ENCODE peak calls at places on chromosome 2, in seven cellular contexts. U is transverse colon; B is left lung; Q is Peyer's patch; K is effector memory CD4-positive, alpha-beta T cell; R is tibial nerve; F is OCI-LY7. P is an unnamed sample.

GRCh38 chr2:79585701-79586428 is 73.0 kb downstream of the CTNNA2 start:
- DNase-seq in U (no peak), B (no peak), Q (no peak), K (no peak), R (no peak), F (no peak), P (no peak)

GRCh38 chr2:98558852-98559530 is 49.3 kb downstream of the COA5 start:
- DNase-seq in U (no peak), B (no peak), Q (no peak), K (no peak), R (no peak), F (no peak), P (no peak)

GRCh38 chr2:179265082-179265575 is 497 bp upstream of the SESTD1 start:
- DNase-seq in U (no peak), B (no peak), Q (no peak), K (no peak), R (no peak), F (no peak), P (no peak)

GRCh38 chr2:42089340-42089925 is 41.6 kb downstream of the PKDCC start:
- DNase-seq in U (peak; percentile 69), B (peak; percentile 63), Q (peak; percentile 67), K (peak; percentile 63), R (no peak), F (peak; percentile 71), P (no peak)

GRCh38 chr2:230176996-230177395 is 42.8 kb downstream of the SP110 start:
- DNase-seq in U (no peak), B (no peak), Q (no peak), K (no peak), R (no peak), F (no peak), P (no peak)

GRCh38 chr2:211869134-211869533 is 669.5 kb downstream of the ERBB4 start:
- DNase-seq in U (no peak), B (no peak), Q (no peak), K (no peak), R (no peak), F (no peak), P (no peak)

GRCh38 chr2:140154711-140155110 is 1374.5 kb upstream of the NXPH2 start:
- DNase-seq in U (no peak), B (no peak), Q (no peak), K (no peak), R (no peak), F (no peak), P (no peak)

GRCh38 chr2:211845346-211846030 is 693.1 kb downstream of the ERBB4 start:
- DNase-seq in U (no peak), B (no peak), Q (no peak), K (no peak), R (no peak), F (no peak), P (no peak)

GRCh38 chr2:238520359-238520886 is 93.7 kb downstream of the ASB1 start:
- DNase-seq in U (no peak), B (no peak), Q (no peak), K (no peak), R (no peak), F (no peak), P (no peak)

GRCh38 chr2:101253713-101254085 is 1.0 kb downstream of the CNOT11 start:
- DNase-seq in U (no peak), B (no peak), Q (no peak), K (no peak), R (no peak), F (peak; percentile 42), P (no peak)

GRCh38 chr2:145845207-145845894 is 1325.4 kb upstream of the ZEB2 start:
- DNase-seq in U (no peak), B (no peak), Q (no peak), K (no peak), R (no peak), F (peak; percentile 18), P (no peak)

GRCh38 chr2:212732860-212733259 is 194.3 kb upstream of the ERBB4 start:
- DNase-seq in U (no peak), B (no peak), Q (no peak), K (no peak), R (no peak), F (no peak), P (no peak)

GRCh38 chr2:199128476-199129214 is 329.1 kb downstream of the SATB2 start:
- DNase-seq in U (no peak), B (no peak), Q (no peak), K (no peak), R (no peak), F (no peak), P (no peak)

GRCh38 chr2:132979339-132980093 is 309.5 kb upstream of the LYPD1 start:
- DNase-seq in U (no peak), B (no peak), Q (no peak), K (no peak), R (no peak), F (no peak), P (no peak)

GRCh38 chr2:217868911-217869334 is 133.9 kb downstream of the TNS1 start:
- DNase-seq in U (no peak), B (no peak), Q (no peak), K (no peak), R (no peak), F (no peak), P (no peak)

GRCh38 chr2:228602277-228602676 is 420.8 kb upstream of the SPHKAP start:
- DNase-seq in U (no peak), B (no peak), Q (no peak), K (no peak), R (no peak), F (no peak), P (no peak)

DNA sequence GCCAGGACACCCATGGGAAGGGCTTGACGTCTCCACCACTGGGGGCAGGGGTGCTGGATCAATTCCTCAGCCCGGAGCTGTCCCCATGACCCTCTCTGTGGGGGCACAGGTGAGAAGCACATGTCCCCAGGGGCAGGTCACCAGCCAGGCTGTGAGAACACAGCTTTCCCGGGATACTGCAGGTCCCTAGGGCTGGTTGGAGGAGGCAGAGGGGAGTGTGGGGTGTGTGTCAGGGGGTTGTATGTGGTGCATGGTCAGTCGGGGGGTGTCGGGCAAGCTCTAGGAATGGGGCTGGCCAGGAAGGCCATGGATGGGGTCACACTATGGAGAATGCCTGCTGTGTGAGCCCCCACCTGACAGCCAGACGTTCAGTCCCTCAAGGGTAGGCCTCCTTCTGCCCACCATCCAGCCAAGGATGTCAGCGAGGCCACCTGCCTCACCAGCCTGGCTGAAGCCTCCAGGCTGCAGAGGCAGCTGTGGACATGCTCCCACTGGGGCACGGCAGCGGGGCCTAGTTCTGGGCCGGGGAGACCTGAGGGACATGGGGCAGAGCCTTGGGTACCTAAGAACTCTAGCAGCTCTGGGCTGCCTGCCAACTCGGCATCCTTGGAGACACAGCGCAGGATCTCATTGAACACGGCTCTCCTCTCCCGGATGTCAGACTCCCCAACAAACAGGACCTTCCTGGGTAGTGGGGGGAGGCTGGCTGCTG is 10.3 kb downstream of the HS1BP3 start:
- DNase-seq in U (peak; percentile 37), B (no peak), Q (no peak), K (no peak), R (no peak), F (no peak), P (peak; percentile 83)
- H3K36me3 ChIP-seq in U (no peaks in the 10 kb centered on the region), B (no peaks in the 10 kb centered on the region), Q (no peaks in the 10 kb centered on the region), K (peaks cover 49% of the 10 kb centered on the region), R (no peaks in the 10 kb centered on the region), F (no peaks in the 10 kb centered on the region), P (peaks cover 40% of the 10 kb centered on the region)

GRCh38 chr2:216679658-216680024 is 15.7 kb downstream of the IGFBP5 start:
- DNase-seq in U (no peak), B (no peak), Q (no peak), K (no peak), R (no peak), F (no peak), P (no peak)
- H3K4me3 ChIP-seq in U (no peak overlapping the region), B (no peak overlapping the region), Q (no peak overlapping the region), K (no peak overlapping the region), R (no peak overlapping the region), F (no peak overlapping the region), P (no peak overlapping the region)

GRCh38 chr2:25076749-25077148 is 34.9 kb downstream of the EFR3B start:
- DNase-seq in U (no peak), B (no peak), Q (no peak), K (no peak), R (no peak), F (no peak), P (no peak)
- H3K36me3 ChIP-seq in U (no peaks in the 10 kb centered on the region), B (no peaks in the 10 kb centered on the region), Q (no peaks in the 10 kb centered on the region), K (no peaks in the 10 kb centered on the region), R (no peaks in the 10 kb centered on the region), F (no peaks in the 10 kb centered on the region), P (no peaks in the 10 kb centered on the region)

GRCh38 chr2:61493523-61493942 is 22.6 kb upstream of the USP34 start:
- DNase-seq in U (no peak), B (no peak), Q (no peak), K (no peak), R (no peak), F (peak; percentile 63), P (no peak)
- H3K4me3 ChIP-seq in U (no peak overlapping the region), B (no peak overlapping the region), Q (no peak overlapping the region), K (no peak overlapping the region), R (no peak overlapping the region), F (peak overlapping the region; percentile 2), P (no peak overlapping the region)

GRCh38 chr2:157489981-157490380 is 46.1 kb upstream of the CYTIP start:
- DNase-seq in U (no peak), B (no peak), Q (no peak), K (no peak), R (no peak), F (no peak), P (no peak)
- H3K36me3 ChIP-seq in U (no peaks in the 10 kb centered on the region), B (no peaks in the 10 kb centered on the region), Q (no peaks in the 10 kb centered on the region), K (no peaks in the 10 kb centered on the region), R (no peaks in the 10 kb centered on the region), F (no peaks in the 10 kb centered on the region), P (no peaks in the 10 kb centered on the region)

DNA sequence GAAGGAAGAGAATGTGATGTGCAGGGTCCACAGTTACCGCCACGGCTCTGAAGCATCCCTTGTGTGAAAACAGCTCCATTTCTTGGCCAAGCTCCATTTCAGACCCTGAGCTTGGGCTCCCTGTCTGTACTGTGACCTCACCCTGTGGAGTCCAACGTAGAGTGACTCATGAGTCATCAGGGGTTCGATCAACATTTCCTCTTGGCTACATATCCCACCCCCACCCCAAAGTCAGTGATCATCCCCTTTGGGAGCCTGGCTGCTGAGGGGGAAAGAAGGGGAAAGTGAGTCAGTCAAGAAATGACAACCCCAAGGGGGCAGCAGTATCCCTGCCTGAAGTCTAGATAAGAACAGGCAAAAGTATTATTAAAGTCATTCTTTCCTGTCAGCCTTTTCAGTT is 62.2 kb downstream of the PAPOLG start:
- DNase-seq in U (no peak), B (no peak), Q (peak; percentile 53), K (peak; percentile 24), R (no peak), F (peak; percentile 59), P (peak; percentile 58)
- H3K4me3 ChIP-seq in U (no peak overlapping the region), B (no peak overlapping the region), Q (no peak overlapping the region), K (no peak overlapping the region), R (no peak overlapping the region), F (no peak overlapping the region), P (no peak overlapping the region)

DNA sequence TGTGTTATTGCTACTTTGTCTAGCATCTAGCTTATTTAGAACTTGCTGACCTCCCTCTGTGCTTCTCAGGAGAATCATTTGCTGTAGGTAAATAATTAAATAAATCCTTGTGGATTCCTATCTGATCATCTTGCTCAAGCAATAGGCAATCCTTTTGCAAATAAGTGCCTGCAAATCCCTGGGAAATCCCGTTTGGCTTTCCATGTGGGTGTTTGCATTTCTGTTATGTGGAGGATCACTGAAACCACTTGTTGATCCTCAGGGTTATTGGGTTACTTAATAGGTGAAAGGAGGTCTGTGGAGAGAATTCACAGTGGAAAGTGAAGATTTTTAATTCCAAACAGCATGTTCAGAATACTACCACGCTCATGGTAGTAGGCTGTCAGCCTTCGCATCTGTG is 72.4 kb downstream of the GULP1 start:
- DNase-seq in U (no peak), B (no peak), Q (no peak), K (no peak), R (no peak), F (no peak), P (no peak)
- H3K36me3 ChIP-seq in U (no peaks in the 10 kb centered on the region), B (no peaks in the 10 kb centered on the region), Q (no peaks in the 10 kb centered on the region), K (no peaks in the 10 kb centered on the region), R (no peaks in the 10 kb centered on the region), F (no peaks in the 10 kb centered on the region), P (no peaks in the 10 kb centered on the region)

P was measured in ascending aorta.